ENCODE peak calls at places on chromosomes 11 and 22, in five cellular contexts. I is amniotic epithelial cell, K is foreskin fibroblast, S is brain microvascular endothelial cell, F is vagina. X is an unnamed sample.

GRCh38 chr11:109123811-109124787 is 297.9 kb upstream of the C11orf87 start:
- DNase-seq in I (peak), K (peak), S (peak), F (no peak), X (no peak)

GRCh38 chr11:85787809-85788805 is 22.8 kb downstream of the SYTL2 start:
- DNase-seq in I (no peak), K (no peak), S (no peak), F (no peak), X (no peak)

GRCh38 chr22:49663823-49664222 is 163.8 kb downstream of the BRD1 start:
- DNase-seq in I (no peak), K (no peak), S (no peak), F (no peak), X (no peak)

GRCh38 chr11:128470081-128470480 is 117.3 kb downstream of the ETS1 start:
- DNase-seq in I (no peak), K (no peak), S (no peak), F (no peak), X (no peak)

GRCh38 chr11:18714443-18714780 is 11.6 kb downstream of the IGSF22 start:
- DNase-seq in I (no peak), K (no peak), S (no peak), F (no peak), X (no peak)

GRCh38 chr22:29309332-29310064 is 3.0 kb downstream of the GAS2L1 start:
- DNase-seq in I (peak), K (no peak), S (no peak), F (no peak), X (no peak)

GRCh38 chr11:68977781-68978625 is 2.8 kb downstream of the MRGPRD start:
- DNase-seq in I (no peak), K (no peak), S (no peak), F (no peak), X (no peak)

GRCh38 chr11:3958301-3958700 is 102.8 kb downstream of the STIM1 start:
- DNase-seq in I (no peak), K (no peak), S (no peak), F (peak), X (no peak)

GRCh38 chr11:11536650-11537049 is 85.2 kb downstream of the GALNT18 start:
- DNase-seq in I (no peak), K (no peak), S (no peak), F (no peak), X (no peak)

X was measured in globus pallidus.